ENCODE peak calls at places on chromosomes 12 and 14, in six cellular contexts. One of them, this sample, is unnamed.

GRCh38 chr12:49296034-49296835 is 1.3 kb downstream of the PRPH start:
- DNase-seq in H1: peak
- DNase-seq in IMR-90: no peak
- DNase-seq in mesenchymal stem cell: no peak
- DNase-seq in trophoblast cell: no peak
- DNase-seq in H9: peak
- DNase-seq in this sample: no peak

GRCh38 chr14:94364037-94364436 is 24.4 kb downstream of the SERPINA1 start:
- DNase-seq in H1: no peak
- DNase-seq in IMR-90: no peak
- DNase-seq in mesenchymal stem cell: no peak
- DNase-seq in trophoblast cell: no peak
- DNase-seq in H9: no peak
- DNase-seq in this sample: no peak

GRCh38 chr12:29216797-29217583 is 67.9 kb downstream of the FAR2 start:
- DNase-seq in H1: no peak
- DNase-seq in IMR-90: no peak
- DNase-seq in mesenchymal stem cell: peak
- DNase-seq in trophoblast cell: no peak
- DNase-seq in H9: no peak
- DNase-seq in this sample: no peak

GRCh38 chr12:91993287-91994028 is 152.2 kb downstream of the BTG1 start:
- DNase-seq in H1: no peak
- DNase-seq in IMR-90: no peak
- DNase-seq in mesenchymal stem cell: no peak
- DNase-seq in trophoblast cell: no peak
- DNase-seq in H9: no peak
- DNase-seq in this sample: no peak

GRCh38 chr14:95664046-95664445 is 22.2 kb upstream of the TCL1B start:
- DNase-seq in H1: no peak
- DNase-seq in IMR-90: no peak
- DNase-seq in mesenchymal stem cell: no peak
- DNase-seq in trophoblast cell: no peak
- DNase-seq in H9: no peak
- DNase-seq in this sample: no peak

GRCh38 chr12:60148831-60149230 is 553.0 kb downstream of the SLC16A7 start:
- DNase-seq in H1: no peak
- DNase-seq in IMR-90: peak
- DNase-seq in mesenchymal stem cell: peak
- DNase-seq in trophoblast cell: no peak
- DNase-seq in H9: no peak
- DNase-seq in this sample: no peak

GRCh38 chr12:106747973-106748436 is 26.5 kb upstream of the RIC8B start:
- DNase-seq in H1: no peak
- DNase-seq in IMR-90: no peak
- DNase-seq in mesenchymal stem cell: no peak
- DNase-seq in trophoblast cell: no peak
- DNase-seq in H9: no peak
- DNase-seq in this sample: no peak

GRCh38 chr12:119208626-119209061 is 29.9 kb downstream of the HSPB8 start:
- DNase-seq in H1: no peak
- DNase-seq in IMR-90: peak
- DNase-seq in mesenchymal stem cell: peak
- DNase-seq in trophoblast cell: peak
- DNase-seq in H9: peak
- DNase-seq in this sample: peak

GRCh38 chr14:99768381-99768780 is 24.8 kb upstream of the EML1 start:
- DNase-seq in H1: no peak
- DNase-seq in IMR-90: no peak
- DNase-seq in mesenchymal stem cell: peak
- DNase-seq in trophoblast cell: no peak
- DNase-seq in H9: no peak
- DNase-seq in this sample: no peak

GRCh38 chr14:100548295-100548655 is 38.9 kb downstream of the BEGAIN start:
- DNase-seq in H1: no peak
- DNase-seq in IMR-90: no peak
- DNase-seq in mesenchymal stem cell: no peak
- DNase-seq in trophoblast cell: no peak
- DNase-seq in H9: no peak
- DNase-seq in this sample: no peak

GRCh38 chr12:65825573-65826512 is 1.6 kb downstream of the HMGA2 start:
- DNase-seq in H1: peak
- DNase-seq in IMR-90: peak
- DNase-seq in mesenchymal stem cell: peak
- DNase-seq in trophoblast cell: no peak
- DNase-seq in H9: peak
- DNase-seq in this sample: peak

GRCh38 chr14:104305511-104306449 is 167.4 kb downstream of the KIF26A start:
- DNase-seq in H1: no peak
- DNase-seq in IMR-90: no peak
- DNase-seq in mesenchymal stem cell: no peak
- DNase-seq in trophoblast cell: no peak
- DNase-seq in H9: no peak
- DNase-seq in this sample: no peak

GRCh38 chr14:102988054-102988453 is 65.6 kb downstream of the AMN start:
- DNase-seq in H1: no peak
- DNase-seq in IMR-90: no peak
- DNase-seq in mesenchymal stem cell: peak
- DNase-seq in trophoblast cell: no peak
- DNase-seq in H9: no peak
- DNase-seq in this sample: no peak

GRCh38 chr14:38053684-38054083 is 154.0 kb upstream of the SSTR1 start:
- DNase-seq in H1: no peak
- DNase-seq in IMR-90: no peak
- DNase-seq in mesenchymal stem cell: no peak
- DNase-seq in trophoblast cell: no peak
- DNase-seq in H9: no peak
- DNase-seq in this sample: no peak

GRCh38 chr12:29883558-29883957 is 99.8 kb upstream of the TMTC1 start:
- DNase-seq in H1: no peak
- DNase-seq in IMR-90: no peak
- DNase-seq in mesenchymal stem cell: no peak
- DNase-seq in trophoblast cell: no peak
- DNase-seq in H9: no peak
- DNase-seq in this sample: no peak

GRCh38 chr12:1662761-1663439 is 28.0 kb upstream of the ADIPOR2 start:
- DNase-seq in H1: peak
- DNase-seq in IMR-90: no peak
- DNase-seq in mesenchymal stem cell: peak
- DNase-seq in trophoblast cell: peak
- DNase-seq in H9: peak
- DNase-seq in this sample: peak

GRCh38 chr12:103441437-103442186 is 54.2 kb downstream of the C12orf42 start:
- DNase-seq in H1: no peak
- DNase-seq in IMR-90: no peak
- DNase-seq in mesenchymal stem cell: no peak
- DNase-seq in trophoblast cell: no peak
- DNase-seq in H9: no peak
- DNase-seq in this sample: no peak

GRCh38 chr14:94121485-94121884 is 7.9 kb downstream of the IFI27L2 start:
- DNase-seq in H1: no peak
- DNase-seq in IMR-90: no peak
- DNase-seq in mesenchymal stem cell: no peak
- DNase-seq in trophoblast cell: no peak
- DNase-seq in H9: no peak
- DNase-seq in this sample: no peak

GRCh38 chr12:114316076-114316475 is 89.9 kb downstream of the TBX5 start:
- DNase-seq in H1: no peak
- DNase-seq in IMR-90: peak
- DNase-seq in mesenchymal stem cell: no peak
- DNase-seq in trophoblast cell: no peak
- DNase-seq in H9: no peak
- DNase-seq in this sample: no peak

GRCh38 chr12:69014047-69014446 is 81.1 kb upstream of the CPM start:
- DNase-seq in H1: no peak
- DNase-seq in IMR-90: no peak
- DNase-seq in mesenchymal stem cell: no peak
- DNase-seq in trophoblast cell: no peak
- DNase-seq in H9: no peak
- DNase-seq in this sample: no peak

GRCh38 chr14:80637726-80638619 is 303.6 kb downstream of the CEP128 start:
- DNase-seq in H1: no peak
- DNase-seq in IMR-90: no peak
- DNase-seq in mesenchymal stem cell: no peak
- DNase-seq in trophoblast cell: no peak
- DNase-seq in H9: no peak
- DNase-seq in this sample: no peak

GRCh38 chr12:72380441-72380840 is 108.3 kb downstream of the TRHDE start:
- DNase-seq in H1: no peak
- DNase-seq in IMR-90: no peak
- DNase-seq in mesenchymal stem cell: no peak
- DNase-seq in trophoblast cell: no peak
- DNase-seq in H9: no peak
- DNase-seq in this sample: no peak

GRCh38 chr14:99628832-99629618 is 15.9 kb upstream of the HHIPL1 start:
- DNase-seq in H1: peak
- DNase-seq in IMR-90: peak
- DNase-seq in mesenchymal stem cell: peak
- DNase-seq in trophoblast cell: peak
- DNase-seq in H9: peak
- DNase-seq in this sample: peak

GRCh38 chr12:22978962-22979361 is 354.0 kb downstream of the ETNK1 start:
- DNase-seq in H1: no peak
- DNase-seq in IMR-90: peak
- DNase-seq in mesenchymal stem cell: peak
- DNase-seq in trophoblast cell: no peak
- DNase-seq in H9: no peak
- DNase-seq in this sample: no peak

GRCh38 chr12:62466018-62466595 is 519 bp upstream of the MON2 start:
- DNase-seq in H1: peak
- DNase-seq in IMR-90: peak
- DNase-seq in mesenchymal stem cell: peak
- DNase-seq in trophoblast cell: peak
- DNase-seq in H9: peak
- DNase-seq in this sample: no peak

DNA sequence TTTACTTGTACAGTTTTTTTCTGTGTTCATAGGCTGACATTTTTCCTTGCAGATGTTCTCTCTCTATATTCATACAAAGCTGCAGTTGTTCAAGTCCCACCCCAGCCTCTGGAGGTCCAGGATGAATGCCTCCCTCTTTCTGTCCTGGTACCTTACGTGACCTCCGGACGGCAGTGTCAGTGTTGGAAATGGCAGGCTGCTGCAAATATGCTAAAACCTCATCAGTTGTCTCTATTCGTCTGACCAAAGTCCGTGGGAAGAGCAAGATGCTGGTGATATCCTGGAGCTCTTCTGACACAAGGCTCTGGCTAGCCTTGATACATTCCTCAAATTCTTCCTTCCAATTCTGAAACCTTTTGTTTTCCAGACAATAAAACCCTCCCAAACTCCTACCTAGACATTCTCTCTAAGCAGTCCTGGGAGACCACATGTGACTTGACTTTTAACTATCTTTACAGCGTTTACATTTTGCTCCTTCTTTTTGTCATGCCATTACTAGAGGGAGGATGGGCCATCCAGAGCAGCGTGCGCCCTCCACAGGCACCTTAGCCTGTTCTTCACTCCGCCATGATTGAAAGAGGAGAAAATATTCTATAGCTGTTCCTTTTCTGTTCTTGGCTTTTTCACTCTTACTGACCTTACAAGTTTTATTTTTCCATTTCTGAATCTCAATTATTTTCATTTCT is 143.6 kb downstream of the RGS6 start:
- DNase-seq in H1: no peak
- DNase-seq in IMR-90: no peak
- DNase-seq in mesenchymal stem cell: no peak
- DNase-seq in trophoblast cell: no peak
- DNase-seq in H9: peak
- DNase-seq in this sample: peak
- H3K14ac ChIP-seq in H1: no peak
- H3K14ac ChIP-seq in IMR-90: no peak
- H3K14ac ChIP-seq in mesenchymal stem cell: no peak
- H3K14ac ChIP-seq in trophoblast cell: no peak
- H3K14ac ChIP-seq in H9: no peak
- H3K14ac ChIP-seq in this sample: no peak

GRCh38 chr14:89746135-89746534 is 208.4 kb downstream of the EFCAB11 start:
- DNase-seq in H1: no peak
- DNase-seq in IMR-90: no peak
- DNase-seq in mesenchymal stem cell: no peak
- DNase-seq in trophoblast cell: no peak
- DNase-seq in H9: no peak
- DNase-seq in this sample: no peak

GRCh38 chr14:89750206-89750867 is 204.2 kb downstream of the EFCAB11 start:
- DNase-seq in H1: no peak
- DNase-seq in IMR-90: peak
- DNase-seq in mesenchymal stem cell: peak
- DNase-seq in trophoblast cell: no peak
- DNase-seq in H9: no peak
- DNase-seq in this sample: no peak

GRCh38 chr14:89746654-89747053 is 207.9 kb downstream of the EFCAB11 start:
- DNase-seq in H1: no peak
- DNase-seq in IMR-90: no peak
- DNase-seq in mesenchymal stem cell: no peak
- DNase-seq in trophoblast cell: no peak
- DNase-seq in H9: no peak
- DNase-seq in this sample: no peak

GRCh38 chr14:89748004-89748403 is 206.5 kb downstream of the EFCAB11 start:
- DNase-seq in H1: no peak
- DNase-seq in IMR-90: peak
- DNase-seq in mesenchymal stem cell: peak
- DNase-seq in trophoblast cell: no peak
- DNase-seq in H9: no peak
- DNase-seq in this sample: no peak

GRCh38 chr14:89747146-89747545 is 207.4 kb downstream of the EFCAB11 start:
- DNase-seq in H1: no peak
- DNase-seq in IMR-90: no peak
- DNase-seq in mesenchymal stem cell: no peak
- DNase-seq in trophoblast cell: no peak
- DNase-seq in H9: no peak
- DNase-seq in this sample: no peak
- H3K14ac ChIP-seq in H1: no peak
- H3K14ac ChIP-seq in IMR-90: peak
- H3K14ac ChIP-seq in mesenchymal stem cell: no peak
- H3K14ac ChIP-seq in trophoblast cell: no peak
- H3K14ac ChIP-seq in H9: no peak
- H3K14ac ChIP-seq in this sample: no peak

GRCh38 chr14:31549817-31550216 is 11.4 kb upstream of the NUBPL start:
- DNase-seq in H1: no peak
- DNase-seq in IMR-90: no peak
- DNase-seq in mesenchymal stem cell: no peak
- DNase-seq in trophoblast cell: no peak
- DNase-seq in H9: no peak
- DNase-seq in this sample: no peak
- H3K14ac ChIP-seq in H1: no peak
- H3K14ac ChIP-seq in IMR-90: no peak
- H3K14ac ChIP-seq in mesenchymal stem cell: no peak
- H3K14ac ChIP-seq in trophoblast cell: no peak
- H3K14ac ChIP-seq in H9: no peak
- H3K14ac ChIP-seq in this sample: no peak

GRCh38 chr12:55226523-55226922 is 5.7 kb downstream of the OR10A7 start:
- DNase-seq in H1: no peak
- DNase-seq in IMR-90: no peak
- DNase-seq in mesenchymal stem cell: no peak
- DNase-seq in trophoblast cell: peak
- DNase-seq in H9: no peak
- DNase-seq in this sample: no peak
- H3K14ac ChIP-seq in H1: no peak
- H3K14ac ChIP-seq in IMR-90: no peak
- H3K14ac ChIP-seq in mesenchymal stem cell: no peak
- H3K14ac ChIP-seq in trophoblast cell: no peak
- H3K14ac ChIP-seq in H9: no peak
- H3K14ac ChIP-seq in this sample: no peak